ENCODE peak calls at places on chromosomes 13 and 19, in eight cellular contexts. H is uterus, R is Peyer's patch, L is heart right ventricle, S is IMR-90, V is mammary epithelial cell, K is neuronal stem cell, G is HCT116. F is an unnamed sample. For H3K36me3 and H3K27me3, the result is how much of the 10 kb centered on the place peaks cover.

GRCh38 chr19:18208098-18208951 is 4.5 kb upstream of the RAB3A start:
- DNase-seq in H (peak), R (peak), L (peak), S (peak), V (no peak), K (no peak), G (no peak), F (no peak)

GRCh38 chr19:44626067-44626624 is 12.8 kb downstream of the IGSF23 start:
- DNase-seq in H (no peak), R (no peak), L (no peak), S (peak), V (peak), K (no peak), G (peak), F (no peak)

GRCh38 chr19:17107546-17108452 is 32.2 kb downstream of the MYO9B start:
- DNase-seq in H (peak), R (no peak), L (peak), S (peak), V (peak), K (no peak), G (peak), F (no peak)

GRCh38 chr19:50477751-50478515 is 1.3 kb upstream of the GARIN5A start:
- DNase-seq in H (no peak), R (peak), L (no peak), S (no peak), V (no peak), K (no peak), G (no peak), F (no peak)

GRCh38 chr19:41785653-41786052 is 10.7 kb upstream of the CEACAM3 start:
- DNase-seq in H (no peak), R (peak), L (peak), S (peak), V (peak), K (peak), G (peak), F (no peak)

GRCh38 chr13:43328907-43329306 is 305.5 kb downstream of the DNAJC15 start:
- DNase-seq in H (no peak), R (no peak), L (no peak), S (no peak), V (no peak), K (no peak), G (no peak), F (no peak)

GRCh38 chr13:40096357-40096911 is 441.0 kb downstream of the COG6 start:
- DNase-seq in H (no peak), R (no peak), L (no peak), S (no peak), V (no peak), K (no peak), G (no peak), F (no peak)

GRCh38 chr13:80742027-80742426 is 401.1 kb upstream of the SPRY2 start:
- DNase-seq in H (no peak), R (no peak), L (no peak), S (no peak), V (no peak), K (no peak), G (no peak), F (no peak)

GRCh38 chr13:97307544-97307881 is 85.4 kb downstream of the MBNL2 start:
- DNase-seq in H (no peak), R (no peak), L (no peak), S (no peak), V (no peak), K (no peak), G (no peak), F (no peak)

GRCh38 chr19:13008926-13009787 is 13.9 kb downstream of the NFIX start:
- DNase-seq in H (peak), R (no peak), L (no peak), S (no peak), V (peak), K (no peak), G (no peak), F (no peak)

GRCh38 chr19:57348136-57348535 is 2.9 kb upstream of the ZNF304 start:
- DNase-seq in H (no peak), R (no peak), L (no peak), S (peak), V (peak), K (no peak), G (no peak), F (no peak)

GRCh38 chr19:7888145-7888825 is at the start of gene LRRC8E:
- DNase-seq in H (no peak), R (peak), L (no peak), S (peak), V (peak), K (peak), G (no peak), F (no peak)

GRCh38 chr13:111913790-111914189 is 153.2 kb upstream of the SOX1 start:
- DNase-seq in H (no peak), R (no peak), L (no peak), S (no peak), V (no peak), K (no peak), G (no peak), F (no peak)

GRCh38 chr19:44356383-44357111 is at the start of gene ZNF112:
- DNase-seq in H (peak), R (peak), L (peak), S (peak), V (peak), K (peak), G (peak), F (no peak)

GRCh38 chr19:16076958-16077611 is 790 bp downstream of the TPM4 start:
- DNase-seq in H (peak), R (peak), L (peak), S (no peak), V (peak), K (no peak), G (no peak), F (no peak)

GRCh38 chr19:51702754-51703654 is 9.9 kb downstream of the SPACA6 start:
- DNase-seq in H (peak), R (peak), L (peak), S (no peak), V (no peak), K (no peak), G (no peak), F (no peak)

GRCh38 chr13:55432814-55433213 is 1707.9 kb upstream of the PRR20A start:
- DNase-seq in H (no peak), R (no peak), L (no peak), S (no peak), V (no peak), K (no peak), G (no peak), F (no peak)

GRCh38 chr13:42836930-42837329 is 55.5 kb downstream of the FAM216B start:
- DNase-seq in H (no peak), R (no peak), L (peak), S (peak), V (no peak), K (no peak), G (peak), F (no peak)

GRCh38 chr13:38348890-38349289 is 761 bp upstream of the UFM1 start:
- DNase-seq in H (no peak), R (no peak), L (no peak), S (peak), V (peak), K (peak), G (no peak), F (no peak)

GRCh38 chr19:55641376-55642152 is 762 bp downstream of the ZNF580 start:
- DNase-seq in H (no peak), R (no peak), L (no peak), S (peak), V (peak), K (no peak), G (no peak), F (no peak)

GRCh38 chr19:30434797-30435594 is 62.8 kb downstream of the ZNF536 start:
- DNase-seq in H (no peak), R (no peak), L (no peak), S (no peak), V (no peak), K (no peak), G (no peak), F (no peak)

GRCh38 chr13:69947577-69947976 is 160.0 kb upstream of the ATXN8OS start:
- DNase-seq in H (no peak), R (no peak), L (no peak), S (no peak), V (no peak), K (no peak), G (no peak), F (no peak)

GRCh38 chr13:21913010-21913409 is 242.1 kb downstream of the FGF9 start:
- DNase-seq in H (no peak), R (no peak), L (no peak), S (peak), V (no peak), K (peak), G (peak), F (no peak)

GRCh38 chr19:5321851-5322681 is 18.5 kb downstream of the PTPRS start:
- DNase-seq in H (no peak), R (no peak), L (no peak), S (no peak), V (no peak), K (no peak), G (no peak), F (no peak)

GRCh38 chr19:41872384-41872774 is 4.7 kb upstream of the CD79A start:
- DNase-seq in H (no peak), R (no peak), L (no peak), S (no peak), V (no peak), K (no peak), G (no peak), F (no peak)

GRCh38 chr13:114089751-114090400 is 42.5 kb downstream of the RASA3 start:
- DNase-seq in H (no peak), R (peak), L (no peak), S (no peak), V (no peak), K (no peak), G (no peak), F (no peak)

GRCh38 chr13:99310382-99311031 is 3.3 kb upstream of the GPR183 start:
- DNase-seq in H (no peak), R (no peak), L (no peak), S (peak), V (no peak), K (no peak), G (no peak), F (no peak)

GRCh38 chr19:38277969-38278680 is 13.8 kb downstream of the SPINT2 start:
- DNase-seq in H (peak), R (no peak), L (peak), S (peak), V (no peak), K (no peak), G (no peak), F (no peak)

GRCh38 chr19:40266111-40266510 is 19.0 kb downstream of the AKT2 start:
- DNase-seq in H (no peak), R (no peak), L (peak), S (no peak), V (no peak), K (no peak), G (no peak), F (no peak)

GRCh38 chr13:52405767-52406494 is at the start of gene THSD1:
- DNase-seq in H (peak), R (peak), L (peak), S (peak), V (peak), K (peak), G (no peak), F (no peak)

GRCh38 chr19:1189419-1189818 is 15.4 kb upstream of the SBNO2 start:
- DNase-seq in H (no peak), R (no peak), L (no peak), S (peak), V (peak), K (no peak), G (peak), F (no peak)

GRCh38 chr13:97369269-97369893 is 64.6 kb upstream of the RAP2A start:
- DNase-seq in H (no peak), R (no peak), L (no peak), S (no peak), V (no peak), K (no peak), G (no peak), F (no peak)

GRCh38 chr19:633786-634639 is 676 bp upstream of the POLRMT start:
- DNase-seq in H (no peak), R (no peak), L (no peak), S (peak), V (no peak), K (no peak), G (no peak), F (no peak)

DNA sequence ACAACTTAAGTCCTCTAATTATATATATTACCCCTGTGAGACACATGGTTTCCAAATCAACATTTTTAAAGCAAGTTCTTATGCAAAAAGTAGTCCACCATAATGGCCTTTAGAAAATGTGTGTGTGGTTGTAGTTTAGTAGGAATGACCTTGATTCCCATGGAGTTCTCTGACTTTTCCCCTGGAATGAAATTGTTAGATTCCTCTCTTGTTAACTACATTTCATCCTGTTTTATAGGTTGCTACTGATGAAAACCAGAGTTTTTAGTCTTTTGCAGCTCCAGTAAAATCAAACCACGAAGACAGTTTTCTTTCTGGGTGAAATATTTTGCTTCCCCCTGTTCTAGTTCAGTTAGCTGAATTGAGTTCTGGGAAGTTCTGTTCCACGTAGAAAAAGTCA is 107.8 kb downstream of the RAB20 start:
- DNase-seq in H (no peak), R (no peak), L (no peak), S (no peak), V (no peak), K (no peak), G (no peak), F (no peak)
- H3K36me3 ChIP-seq in H (under half), R (under half), L (under half), S (half or more), V (under half), K (half or more), G (under half), F (under half)

DNA sequence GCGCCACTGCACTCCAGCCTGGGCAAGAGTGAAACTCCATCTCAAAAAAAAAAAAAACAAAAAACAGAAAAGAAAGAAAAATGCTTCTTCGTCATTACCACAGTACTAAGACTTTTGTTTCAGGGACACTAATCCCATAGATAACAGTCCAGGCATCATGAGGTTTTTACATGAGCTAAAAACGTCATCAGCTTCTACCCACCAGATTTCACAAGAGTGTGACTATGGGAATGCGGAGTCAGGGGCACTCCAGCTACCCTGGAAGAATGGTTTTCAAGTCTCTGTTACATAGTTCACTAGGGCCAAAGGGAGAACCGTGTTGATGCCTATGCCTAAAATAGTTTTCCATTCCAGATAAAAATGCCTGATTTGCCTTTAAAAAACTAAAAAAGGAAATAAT is 33.2 kb downstream of the RAB20 start:
- DNase-seq in H (no peak), R (no peak), L (no peak), S (peak), V (no peak), K (no peak), G (no peak), F (no peak)
- H3K27ac ChIP-seq in H (no peak), R (peak), L (peak), S (no peak), V (no peak), K (no peak), G (no peak), F (no peak)

GRCh38 chr13:113043001-113043630 is 62.5 kb upstream of the F7 start:
- DNase-seq in H (no peak), R (no peak), L (no peak), S (no peak), V (no peak), K (no peak), G (no peak), F (no peak)
- H3K27me3 ChIP-seq in H (under half), R (under half), L (under half), S (half or more), V (under half), K (under half), G (under half), F (under half)

GRCh38 chr13:34265016-34265692 is 447.2 kb downstream of the RFC3 start:
- DNase-seq in H (no peak), R (no peak), L (no peak), S (no peak), V (peak), K (no peak), G (no peak), F (no peak)
- H3K36me3 ChIP-seq in H (under half), R (under half), L (under half), S (under half), V (under half), K (under half), G (under half), F (under half)

DNA sequence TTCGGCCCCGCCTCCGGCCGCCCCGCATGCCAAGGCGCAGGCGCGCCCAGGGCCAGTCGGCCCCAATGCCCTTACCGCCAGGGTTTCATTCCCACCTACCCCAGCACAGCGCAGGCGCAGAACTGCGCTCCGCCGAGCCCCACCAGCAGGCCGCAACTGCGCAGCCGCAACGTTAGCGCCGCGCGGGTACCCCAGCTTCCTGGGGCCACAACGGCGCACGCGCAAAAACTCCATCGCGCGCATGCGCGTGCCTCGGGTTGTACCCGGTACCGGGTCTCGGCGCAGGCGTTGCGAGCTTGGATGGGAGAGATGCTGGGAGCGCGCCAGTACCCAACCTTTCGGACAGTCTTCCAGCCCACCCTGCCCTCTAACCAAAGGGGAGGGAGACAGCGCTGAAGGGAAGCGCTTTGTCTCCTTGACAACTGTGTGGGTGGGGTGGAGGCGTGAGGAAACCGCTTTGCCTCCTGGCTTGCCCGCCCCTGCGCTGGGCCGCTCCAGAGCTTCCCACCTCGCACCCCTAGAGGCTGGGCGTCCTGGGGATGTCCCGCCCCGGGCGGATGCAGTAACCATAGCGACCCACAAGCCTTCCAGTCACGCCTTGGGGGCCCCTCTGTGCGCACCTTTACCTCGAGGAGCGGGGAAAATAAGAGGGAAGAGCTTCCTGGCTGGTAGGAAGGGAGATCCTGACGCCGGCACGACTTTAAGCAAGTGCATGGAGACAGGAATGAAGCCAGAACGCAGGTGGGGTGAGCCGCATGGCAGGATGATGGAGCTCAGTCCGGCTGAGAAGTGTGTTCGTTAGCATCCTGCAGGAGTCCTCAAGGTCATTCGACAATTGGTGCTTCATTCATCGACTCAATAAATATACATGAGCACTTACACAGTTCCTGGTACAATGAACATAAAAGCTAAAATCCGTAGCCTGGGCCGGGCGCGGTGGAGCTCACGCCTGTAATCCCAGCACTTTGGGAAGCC is 525 bp upstream of the MYPOP start:
- DNase-seq in H (peak), R (peak), L (peak), S (peak), V (peak), K (peak), G (peak), F (peak)
- H3K27ac ChIP-seq in H (peak), R (peak), L (peak), S (peak), V (no peak), K (peak), G (peak), F (peak)

DNA sequence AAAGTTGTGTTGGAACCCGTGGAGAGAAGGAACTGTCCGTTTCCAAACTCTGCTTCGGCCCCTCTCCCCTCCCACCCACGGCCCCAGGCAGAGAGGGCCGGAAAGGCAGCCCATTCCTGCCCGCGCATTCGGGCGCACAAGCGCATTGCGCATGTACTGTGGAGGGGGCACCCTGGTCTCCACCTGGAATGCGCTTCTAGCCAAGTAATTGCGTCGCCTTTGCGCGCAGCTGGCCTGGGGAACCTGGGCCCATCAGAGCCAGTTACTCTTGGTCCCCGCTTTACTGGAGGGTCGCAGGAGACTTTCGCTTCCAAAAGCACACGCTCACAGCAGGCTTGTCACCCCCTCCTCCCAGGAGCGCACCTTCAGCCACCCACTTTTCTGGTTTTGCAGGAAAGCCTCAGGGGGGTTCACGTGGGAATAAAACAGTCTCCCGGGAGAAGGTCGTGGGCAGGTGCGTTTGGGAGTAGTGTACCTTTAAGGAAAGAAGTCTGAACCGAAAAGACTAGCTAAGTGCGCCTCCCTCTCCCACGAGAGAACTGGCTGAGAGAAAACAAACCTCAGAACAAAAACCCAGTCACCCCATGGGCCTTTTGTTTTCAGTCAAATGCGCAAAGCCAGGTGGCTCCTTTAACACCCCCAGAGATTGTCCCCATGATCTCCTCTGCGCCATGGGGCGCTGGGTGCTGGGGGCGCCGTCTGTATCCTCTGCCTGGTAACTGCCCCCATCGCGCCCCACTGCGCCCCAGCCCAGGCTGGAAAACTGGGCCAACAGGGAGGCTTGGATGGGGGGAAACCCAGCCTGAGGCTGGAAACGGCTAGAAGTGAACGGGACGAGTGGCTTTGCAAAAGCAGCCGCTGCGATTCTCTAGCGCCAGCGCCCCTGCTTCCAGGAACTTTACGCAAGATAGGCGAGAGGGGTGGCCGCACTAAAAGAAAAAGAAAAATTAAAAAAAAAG is 28.5 kb downstream of the GSX1 start:
- DNase-seq in H (no peak), R (no peak), L (no peak), S (no peak), V (peak), K (no peak), G (no peak), F (no peak)
- H3K27me3 ChIP-seq in H (under half), R (under half), L (half or more), S (under half), V (under half), K (under half), G (under half), F (half or more)